ENCODE peak calls at places on chromosomes 16 and 17, in four cellular contexts. W is stomach, Y is sigmoid colon, B is prostate gland. T is an unnamed sample.

GRCh38 chr16:3945751-3946603 is 65.5 kb upstream of the CREBBP start:
- DNase-seq in W (peak), Y (no peak), B (peak), T (peak)

GRCh38 chr16:27446721-27447120 is 44.7 kb downstream of the IL21R start:
- DNase-seq in W (no peak), Y (no peak), B (no peak), T (no peak)

GRCh38 chr16:63806794-63807506 is 1314.9 kb downstream of the CDH11 start:
- DNase-seq in W (no peak), Y (no peak), B (no peak), T (no peak)

GRCh38 chr17:63834431-63835166 is 7.1 kb upstream of the FTSJ3 start:
- DNase-seq in W (peak), Y (peak), B (peak), T (peak)

GRCh38 chr17:79116575-79117368 is 42.1 kb downstream of the ENGASE start:
- DNase-seq in W (no peak), Y (no peak), B (no peak), T (no peak)

GRCh38 chr16:71526111-71526998 is at the start of gene CHST4:
- DNase-seq in W (no peak), Y (no peak), B (peak), T (no peak)

GRCh38 chr16:68993421-68993820 is 112.0 kb upstream of the HAS3 start:
- DNase-seq in W (no peak), Y (no peak), B (no peak), T (no peak)

GRCh38 chr16:89506113-89506504 is 2.1 kb upstream of the SPG7 start:
- DNase-seq in W (peak), Y (no peak), B (no peak), T (no peak)

GRCh38 chr16:67897231-67897630 is 4.2 kb downstream of the PSKH1 start:
- DNase-seq in W (no peak), Y (no peak), B (no peak), T (no peak)

GRCh38 chr17:2090804-2091534 is 36.1 kb downstream of the HIC1 start:
- DNase-seq in W (no peak), Y (peak), B (no peak), T (no peak)
- TF ChIP-seq POLR2AphosphoS5 in W (peak), Y (peak), B (peak), T (no peak)

GRCh38 chr17:80454557-80455327 is 21.7 kb downstream of the NPTX1 start:
- DNase-seq in W (peak), Y (peak), B (peak), T (peak)
- TF ChIP-seq POLR2AphosphoS5 in W (peak), Y (peak), B (peak), T (peak)

GRCh38 chr17:40284085-40284713 is 3.5 kb upstream of the CDC6 start:
- DNase-seq in W (no peak), Y (no peak), B (peak), T (no peak)
- TF ChIP-seq POLR2AphosphoS5 in W (no peak), Y (no peak), B (peak), T (no peak)

GRCh38 chr17:65053354-65053881 is 3.1 kb downstream of the GNA13 start:
- DNase-seq in W (no peak), Y (no peak), B (no peak), T (no peak)

GRCh38 chr17:65054602-65055001 is 1.9 kb downstream of the GNA13 start:
- DNase-seq in W (no peak), Y (no peak), B (no peak), T (no peak)

GRCh38 chr17:65055708-65056638 is 567 bp downstream of the GNA13 start:
- DNase-seq in W (peak), Y (peak), B (peak), T (no peak)

GRCh38 chr17:65057520-65058075 is 1.1 kb upstream of the GNA13 start:
- DNase-seq in W (peak), Y (peak), B (no peak), T (no peak)

DNA sequence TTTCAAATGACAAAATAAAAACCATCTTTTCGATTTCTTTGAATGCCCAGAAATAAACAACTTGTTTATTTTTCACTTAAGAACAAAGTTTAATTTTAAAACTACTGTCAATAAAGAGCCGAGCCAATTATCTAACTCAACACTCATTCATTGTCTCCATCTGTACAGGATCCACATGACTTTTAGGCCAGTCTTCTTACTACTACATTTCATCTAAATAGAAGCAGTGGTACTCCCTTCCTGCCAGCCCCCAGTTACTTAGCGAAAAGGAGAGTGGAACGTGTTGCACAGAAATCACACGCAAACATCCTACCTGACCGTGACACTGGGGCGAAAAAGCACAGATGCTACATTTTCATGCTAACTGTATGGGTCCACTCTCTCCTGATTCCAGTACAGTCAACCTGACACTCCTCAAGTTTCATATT is 1.2 kb downstream of the GNA13 start:
- DNase-seq in W (no peak), Y (no peak), B (no peak), T (no peak)
- TF ChIP-seq POLR2AphosphoS5 in W (no peak), Y (no peak), B (no peak), T (no peak)

GRCh38 chr16:66551788-66552287 is 538 bp upstream of the CKLF start:
- DNase-seq in W (no peak), Y (no peak), B (no peak), T (no peak)

GRCh38 chr16:66552288-66553143 is at the start of gene CKLF:
- DNase-seq in W (peak), Y (peak), B (peak), T (peak)

GRCh38 chr16:66553223-66553622 is 847 bp downstream of the CKLF start:
- DNase-seq in W (peak), Y (no peak), B (no peak), T (no peak)

GRCh38 chr16:66549284-66550131 is at the start of gene TK2:
- DNase-seq in W (peak), Y (peak), B (peak), T (no peak)

DNA sequence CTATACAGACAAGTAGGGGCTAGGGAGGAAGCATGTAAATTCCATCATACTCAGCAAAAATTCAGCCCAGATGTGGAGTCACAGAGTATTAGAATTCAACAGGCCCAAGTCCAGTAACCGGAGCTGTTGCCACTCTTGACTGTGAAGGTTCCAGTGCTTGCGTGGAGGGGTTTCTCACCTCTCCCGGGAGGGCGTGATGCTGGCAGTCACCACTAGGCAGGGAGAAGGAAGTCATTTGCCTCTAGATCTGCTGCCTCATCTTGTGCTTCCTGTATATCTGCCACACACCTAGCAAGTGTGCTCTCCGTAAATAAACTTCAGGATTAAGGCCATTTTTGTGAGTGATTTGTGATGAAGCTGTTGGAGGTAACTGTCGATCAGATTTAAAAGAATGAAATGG is 1.0 kb upstream of the CKLF start:
- DNase-seq in W (no peak), Y (no peak), B (no peak), T (no peak)
- TF ChIP-seq POLR2AphosphoS5 in W (no peak), Y (no peak), B (no peak), T (no peak)

GRCh38 chr16:30805370-30806169 is 18.6 kb upstream of the ZNF629 start:
- DNase-seq in W (peak), Y (peak), B (peak), T (no peak)
- TF ChIP-seq POLR2AphosphoS5 in W (peak), Y (peak), B (peak), T (peak)

T was measured in SK-N-MC.